ENCODE peak calls at places on chromosomes 7 and 10, in ten cellular contexts. H is adipocyte; N is heart left ventricle; W is hepatocyte; C is thoracic aorta; Z is pancreas; S is CD8-positive, alpha-beta memory T cell; F is bronchial epithelial cell; P is neuronal stem cell; A is mesenchymal stem cell. I is an unnamed sample. For H3K36me3, the result is how much of the 10 kb centered on the place peaks cover.

GRCh38 chr10:118543714-118544400 is 51.6 kb downstream of the PRLHR start:
- DNase-seq in H (peak), N (no peak), W (peak), C (no peak), Z (peak), S (no peak), F (peak), P (peak), A (peak), I (peak)

GRCh38 chr7:159147687-159148086 is 3.0 kb upstream of the VIPR2 start:
- DNase-seq in H (no peak), N (no peak), W (no peak), C (no peak), Z (no peak), S (no peak), F (no peak), P (no peak), A (no peak), I (no peak)

GRCh38 chr10:30172663-30173062 is 113.3 kb upstream of the JCAD start:
- DNase-seq in H (peak), N (no peak), W (no peak), C (no peak), Z (no peak), S (no peak), F (no peak), P (no peak), A (no peak), I (no peak)

GRCh38 chr7:86645676-86646276 is 2.1 kb downstream of the GRM3 start:
- DNase-seq in H (no peak), N (no peak), W (no peak), C (no peak), Z (no peak), S (no peak), F (no peak), P (no peak), A (no peak), I (no peak)

GRCh38 chr7:4882169-4882741 is 1.3 kb downstream of the RADIL start:
- DNase-seq in H (peak), N (peak), W (peak), C (peak), Z (no peak), S (no peak), F (peak), P (peak), A (peak), I (peak)

GRCh38 chr10:70461397-70462348 is 16.9 kb upstream of the PALD1 start:
- DNase-seq in H (peak), N (no peak), W (peak), C (no peak), Z (no peak), S (no peak), F (peak), P (peak), A (peak), I (peak)

GRCh38 chr7:100200693-100201092 is 19.1 kb upstream of the PVRIG start:
- DNase-seq in H (no peak), N (no peak), W (peak), C (no peak), Z (no peak), S (no peak), F (no peak), P (no peak), A (no peak), I (no peak)

GRCh38 chr10:34908472-34908871 is 93.4 kb upstream of the PARD3 start:
- DNase-seq in H (peak), N (no peak), W (peak), C (no peak), Z (no peak), S (no peak), F (no peak), P (no peak), A (no peak), I (peak)

GRCh38 chr7:100929811-100930174 is 19.5 kb upstream of the MUC3A start:
- DNase-seq in H (no peak), N (no peak), W (no peak), C (no peak), Z (no peak), S (no peak), F (no peak), P (no peak), A (no peak), I (no peak)

GRCh38 chr7:127230192-127230925 is 22.4 kb downstream of the GRM8 start:
- DNase-seq in H (no peak), N (no peak), W (no peak), C (no peak), Z (no peak), S (no peak), F (no peak), P (no peak), A (no peak), I (no peak)

GRCh38 chr7:139651308-139651707 is 126.5 kb downstream of the HIPK2 start:
- DNase-seq in H (no peak), N (no peak), W (no peak), C (no peak), Z (no peak), S (no peak), F (peak), P (no peak), A (peak), I (no peak)

GRCh38 chr7:140304071-140304799 is 94.1 kb downstream of the SLC37A3 start:
- DNase-seq in H (peak), N (no peak), W (no peak), C (no peak), Z (no peak), S (peak), F (peak), P (no peak), A (peak), I (no peak)

GRCh38 chr10:80491251-80492102 is 37.4 kb downstream of the TSPAN14 start:
- DNase-seq in H (no peak), N (no peak), W (no peak), C (no peak), Z (no peak), S (no peak), F (no peak), P (no peak), A (no peak), I (no peak)

GRCh38 chr10:126225672-126226007 is 162.6 kb downstream of the ADAM12 start:
- DNase-seq in H (no peak), N (no peak), W (no peak), C (no peak), Z (no peak), S (no peak), F (no peak), P (no peak), A (peak), I (no peak)

GRCh38 chr7:3399858-3400257 is 98.8 kb downstream of the SDK1 start:
- DNase-seq in H (no peak), N (no peak), W (peak), C (no peak), Z (no peak), S (no peak), F (peak), P (peak), A (peak), I (peak)

GRCh38 chr10:88933584-88933983 is 19.0 kb downstream of the ACTA2 start:
- DNase-seq in H (no peak), N (no peak), W (no peak), C (no peak), Z (no peak), S (no peak), F (no peak), P (no peak), A (no peak), I (no peak)

GRCh38 chr10:95430231-95430951 is 130.8 kb downstream of the SORBS1 start:
- DNase-seq in H (peak), N (peak), W (peak), C (no peak), Z (no peak), S (peak), F (peak), P (peak), A (peak), I (no peak)

GRCh38 chr7:44109991-44110390 is 5.8 kb downstream of the AEBP1 start:
- DNase-seq in H (no peak), N (no peak), W (no peak), C (no peak), Z (no peak), S (no peak), F (no peak), P (no peak), A (no peak), I (no peak)
- H3K36me3 ChIP-seq in H (under half), N (under half), W (under half), C (half or more), Z (under half), S (under half), F (under half), P (under half), A (half or more), I (under half)

DNA sequence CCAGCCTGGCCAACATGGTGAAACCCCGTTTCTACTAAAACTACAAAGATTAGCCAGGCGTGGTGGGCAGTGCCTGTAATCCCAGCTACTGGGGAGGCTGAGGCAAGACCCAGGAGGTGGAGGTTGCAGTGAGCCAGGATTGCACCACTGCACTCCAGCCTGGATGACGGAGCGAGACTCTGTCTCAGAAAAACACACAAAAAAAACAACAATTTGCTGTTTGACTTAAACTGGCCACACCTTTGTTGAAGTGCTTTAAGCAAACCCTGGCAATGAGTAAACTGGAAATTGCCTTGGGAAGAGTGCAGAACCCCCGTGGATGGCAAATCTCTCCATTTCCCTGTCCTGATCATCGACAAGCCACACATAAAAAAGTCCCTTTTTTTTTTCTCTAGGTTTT is 77.0 kb downstream of the NRP1 start:
- DNase-seq in H (no peak), N (no peak), W (no peak), C (no peak), Z (no peak), S (no peak), F (peak), P (no peak), A (no peak), I (no peak)
- H3K36me3 ChIP-seq in H (half or more), N (half or more), W (under half), C (under half), Z (under half), S (under half), F (under half), P (half or more), A (half or more), I (half or more)

GRCh38 chr7:77580762-77581350 is 43.8 kb downstream of the PTPN12 start:
- DNase-seq in H (peak), N (no peak), W (no peak), C (no peak), Z (no peak), S (no peak), F (no peak), P (no peak), A (no peak), I (peak)
- H3K36me3 ChIP-seq in H (half or more), N (under half), W (under half), C (under half), Z (under half), S (under half), F (under half), P (half or more), A (half or more), I (under half)

GRCh38 chr10:77825965-77826364 is 100.6 kb downstream of the DLG5 start:
- DNase-seq in H (no peak), N (no peak), W (no peak), C (no peak), Z (no peak), S (no peak), F (no peak), P (no peak), A (no peak), I (no peak)

GRCh38 chr10:77824893-77825292 is 101.7 kb downstream of the DLG5 start:
- DNase-seq in H (no peak), N (no peak), W (no peak), C (no peak), Z (no peak), S (no peak), F (no peak), P (no peak), A (no peak), I (no peak)

GRCh38 chr10:77821551-77821950 is 105.0 kb downstream of the DLG5 start:
- DNase-seq in H (no peak), N (no peak), W (no peak), C (no peak), Z (no peak), S (no peak), F (no peak), P (no peak), A (no peak), I (no peak)

GRCh38 chr10:77821036-77821435 is 105.5 kb downstream of the DLG5 start:
- DNase-seq in H (no peak), N (no peak), W (no peak), C (no peak), Z (no peak), S (no peak), F (no peak), P (no peak), A (no peak), I (no peak)

DNA sequence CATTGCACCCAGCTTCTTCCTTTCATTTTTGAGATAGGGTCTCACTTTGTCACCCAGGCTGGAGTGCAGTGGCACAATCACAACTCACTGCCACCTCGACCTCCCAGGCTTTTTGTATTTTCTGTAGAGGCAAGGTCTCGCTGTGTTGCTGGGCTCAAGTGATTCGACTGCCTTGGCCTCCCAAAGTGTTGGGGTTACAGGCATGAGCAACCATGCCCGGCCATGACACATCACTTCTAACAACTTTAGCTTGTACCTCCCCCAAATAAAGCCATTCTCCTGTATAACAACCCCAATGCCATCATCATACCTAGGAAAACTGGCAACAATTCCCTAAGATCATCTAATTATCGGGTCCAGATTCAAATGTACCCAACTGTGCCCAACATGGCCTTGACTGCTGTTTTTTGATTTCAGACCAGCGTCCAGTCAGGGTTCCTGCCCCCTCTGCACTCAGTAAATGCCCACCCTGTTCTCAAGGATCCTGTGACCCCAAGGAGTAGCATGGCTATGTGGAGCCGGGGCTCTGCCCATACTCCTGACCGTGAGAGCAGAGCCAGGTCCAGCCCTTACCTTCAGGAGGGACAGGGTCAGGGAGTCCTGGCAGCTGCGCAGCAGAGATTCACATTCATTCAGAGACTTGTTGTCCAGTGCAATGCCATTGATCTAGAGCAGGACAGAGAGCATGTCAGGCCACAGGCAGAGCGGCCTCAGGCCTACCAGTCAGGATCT is 102.6 kb downstream of the DLG5 start:
- DNase-seq in H (no peak), N (no peak), W (no peak), C (no peak), Z (no peak), S (no peak), F (no peak), P (no peak), A (no peak), I (no peak)
- H3K36me3 ChIP-seq in H (half or more), N (half or more), W (under half), C (under half), Z (under half), S (under half), F (under half), P (half or more), A (half or more), I (under half)

DNA sequence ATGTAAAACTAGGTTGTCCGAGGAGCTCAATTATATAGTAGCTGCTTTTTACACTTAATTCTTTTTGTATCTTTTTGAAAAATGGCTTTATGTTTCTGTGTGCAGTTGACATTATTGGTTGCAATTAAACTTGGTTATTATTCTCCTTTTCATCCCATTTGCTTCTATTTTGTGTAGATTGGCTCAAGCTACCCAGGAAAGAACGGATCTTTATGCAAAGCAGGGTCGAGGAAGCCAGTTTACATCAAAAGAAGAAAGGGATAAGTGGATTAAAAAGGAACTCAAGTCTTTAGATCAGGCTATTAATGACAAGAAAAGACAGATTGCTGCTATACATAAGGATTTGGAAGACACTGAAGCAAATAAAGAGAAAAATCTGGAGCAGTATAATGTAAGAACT is 16.5 kb downstream of the SMC3 start:
- DNase-seq in H (no peak), N (no peak), W (no peak), C (no peak), Z (no peak), S (no peak), F (no peak), P (no peak), A (no peak), I (no peak)
- H3K36me3 ChIP-seq in H (half or more), N (half or more), W (under half), C (half or more), Z (half or more), S (half or more), F (under half), P (half or more), A (half or more), I (under half)

DNA sequence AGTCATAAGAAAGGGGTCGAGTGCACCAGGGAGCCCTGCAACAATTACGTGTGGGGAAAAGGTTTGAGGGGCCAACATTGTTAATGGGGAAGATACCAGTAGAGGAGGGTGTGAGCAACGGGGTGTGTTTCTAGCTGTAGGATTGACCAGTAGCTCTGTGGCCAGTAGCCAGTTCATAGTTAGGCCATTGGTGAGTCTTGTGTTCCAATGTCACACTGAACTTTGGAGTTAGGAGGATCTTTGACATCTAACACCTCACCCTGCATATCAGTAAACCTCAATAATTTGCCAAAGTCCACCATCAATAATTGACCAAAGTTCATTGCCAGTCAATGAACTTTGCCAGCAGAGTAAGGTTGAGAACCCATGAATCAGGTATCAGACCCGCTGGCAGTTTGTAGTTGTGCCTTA is 168.8 kb downstream of the CPED1 start:
- DNase-seq in H (no peak), N (no peak), W (no peak), C (no peak), Z (no peak), S (no peak), F (no peak), P (no peak), A (no peak), I (no peak)
- H3K36me3 ChIP-seq in H (under half), N (under half), W (under half), C (under half), Z (under half), S (under half), F (under half), P (under half), A (under half), I (under half)

GRCh38 chr10:73537288-73537687 is 41.5 kb upstream of the PPP3CB start:
- DNase-seq in H (no peak), N (no peak), W (no peak), C (no peak), Z (no peak), S (no peak), F (no peak), P (no peak), A (no peak), I (peak)

GRCh38 chr10:73534857-73535256 is 39.0 kb upstream of the PPP3CB start:
- DNase-seq in H (no peak), N (no peak), W (no peak), C (no peak), Z (no peak), S (no peak), F (no peak), P (no peak), A (no peak), I (no peak)

DNA sequence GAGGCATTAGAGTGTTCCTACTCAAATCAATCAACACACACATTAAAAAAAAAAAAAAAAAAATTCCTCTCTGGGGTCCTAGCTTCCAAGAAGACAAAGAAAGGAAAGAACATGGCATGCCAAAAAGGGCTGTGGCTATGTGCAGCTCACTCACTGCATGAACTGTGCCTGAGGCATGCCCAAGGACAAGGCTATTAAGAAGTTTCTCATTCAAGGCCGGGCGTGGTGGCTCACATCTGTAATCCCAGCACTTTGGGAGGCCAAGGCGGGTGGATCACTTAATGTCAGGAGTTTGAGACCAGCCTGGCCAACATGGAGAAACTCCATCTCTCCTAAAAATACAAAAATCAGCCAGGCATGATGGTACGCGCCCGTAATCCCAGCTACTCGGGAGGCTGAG is 41.9 kb upstream of the PPP3CB start:
- DNase-seq in H (no peak), N (no peak), W (no peak), C (no peak), Z (no peak), S (no peak), F (no peak), P (no peak), A (no peak), I (no peak)
- H3K36me3 ChIP-seq in H (under half), N (half or more), W (under half), C (under half), Z (under half), S (under half), F (under half), P (half or more), A (under half), I (under half)

GRCh38 chr7:43509906-43510305 is 73.0 kb upstream of the STK17A start:
- DNase-seq in H (no peak), N (no peak), W (no peak), C (no peak), Z (no peak), S (no peak), F (peak), P (no peak), A (no peak), I (no peak)
- H3K36me3 ChIP-seq in H (under half), N (under half), W (under half), C (under half), Z (under half), S (under half), F (under half), P (under half), A (under half), I (under half)